ENCODE peak calls at places on chromosomes 6 and 20, in four cellular contexts. O is sigmoid colon, V is suprapubic skin, P is ovary. Y is an unnamed sample.

GRCh38 chr6:158131926-158132325 is 36.1 kb downstream of the SERAC1 start:
- DNase-seq in O (no peak), V (no peak), P (no peak), Y (no peak)

GRCh38 chr20:63135411-63135810 is 80.5 kb downstream of the YTHDF1 start:
- DNase-seq in O (no peak), V (no peak), P (no peak), Y (no peak)

GRCh38 chr20:31764641-31765305 is 25.7 kb downstream of the TPX2 start:
- DNase-seq in P (no peak), O (no peak), V (no peak), Y (no peak)

GRCh38 chr6:165920896-165921671 is 246.6 kb downstream of the TBXT start:
- DNase-seq in V (no peak), O (no peak), P (peak; percentile 2), Y (no peak)

GRCh38 chr20:38855356-38855755 is 49.9 kb downstream of the PPP1R16B start:
- DNase-seq in V (no peak), O (no peak), P (no peak), Y (no peak)

GRCh38 chr20:12287575-12287974 is 369.9 kb downstream of the BTBD3 start:
- DNase-seq in O (no peak), P (no peak), V (no peak), Y (no peak)

GRCh38 chr6:31083742-31084354 is 28.5 kb downstream of the C6orf15 start:
- DNase-seq in O (no peak), V (no peak), P (peak; percentile 29), Y (no peak)

GRCh38 chr6:11189865-11190624 is 42.4 kb downstream of the NEDD9 start:
- DNase-seq in V (no peak), O (no peak), P (no peak), Y (peak; percentile 87)

GRCh38 chr6:109095036-109095820 is at the start of gene CEP57L1:
- DNase-seq in O (peak; percentile 99), V (peak; percentile 97), P (peak; percentile 96), Y (peak; percentile 98)

GRCh38 chr6:145743325-145743724 is 8.0 kb upstream of the EPM2A start:
- DNase-seq in P (no peak), V (no peak), O (no peak), Y (no peak)

GRCh38 chr6:31792741-31793140 is 2.8 kb downstream of the VARS1 start:
- DNase-seq in P (no peak), O (no peak), V (no peak), Y (no peak)

GRCh38 chr6:24926639-24927038 is 9.1 kb downstream of the RIPOR2 start:
- DNase-seq in P (no peak), O (no peak), V (no peak), Y (peak; percentile 0)

GRCh38 chr6:131042664-131043063 is 20.4 kb downstream of the EPB41L2 start:
- DNase-seq in O (no peak), P (no peak), V (no peak), Y (no peak)

GRCh38 chr20:37295001-37295400 is 5.5 kb downstream of the MANBAL start:
- DNase-seq in P (no peak), V (no peak), O (peak; percentile 87), Y (no peak)

GRCh38 chr6:38143191-38144154 is 323.9 kb downstream of the ZFAND3 start:
- DNase-seq in O (no peak), P (no peak), V (no peak), Y (no peak)

GRCh38 chr6:46186583-46186982 is 15.8 kb upstream of the ENPP5 start:
- DNase-seq in O (no peak), V (no peak), P (no peak), Y (no peak)

GRCh38 chr6:90090866-90091265 is 196.6 kb downstream of the GJA10 start:
- DNase-seq in O (no peak), V (no peak), P (no peak), Y (no peak)

GRCh38 chr6:32905078-32905477 is 35.8 kb downstream of the HLA-DMB start:
- DNase-seq in V (no peak), P (no peak), O (no peak), Y (no peak)

GRCh38 chr20:48526936-48527335 is 300.9 kb downstream of the PREX1 start:
- DNase-seq in P (no peak), O (no peak), V (no peak), Y (no peak)

GRCh38 chr6:25061289-25061945 is 125.7 kb upstream of the RIPOR2 start:
- DNase-seq in P (no peak), V (no peak), O (no peak), Y (no peak)

GRCh38 chr6:107744927-107745326 is 79.2 kb downstream of the SCML4 start:
- DNase-seq in O (no peak), P (no peak), V (no peak), Y (peak; percentile 77)

GRCh38 chr20:45328451-45328850 is 19.8 kb downstream of the SDC4 start:
- DNase-seq in V (no peak), P (no peak), O (no peak), Y (no peak)

GRCh38 chr6:31396422-31397152 is 6.8 kb upstream of the MICA start:
- DNase-seq in O (peak; percentile 90), P (peak; percentile 88), V (peak; percentile 88), Y (no peak)

GRCh38 chr6:23547851-23548250 is 578.2 kb upstream of the NRSN1 start:
- DNase-seq in O (no peak), P (no peak), V (no peak), Y (no peak)

GRCh38 chr6:144036064-144036873 is 28.2 kb upstream of the PLAGL1 start:
- DNase-seq in O (no peak), P (no peak), V (no peak), Y (no peak)

GRCh38 chr6:16730720-16731502 is 30.3 kb downstream of the ATXN1 start:
- DNase-seq in P (no peak), V (no peak), O (no peak), Y (no peak)

GRCh38 chr20:709421-709820 is 33.8 kb upstream of the SCRT2 start:
- DNase-seq in O (peak; percentile 62), V (no peak), P (no peak), Y (no peak)

GRCh38 chr6:113862112-113862511 is 5.0 kb downstream of the MARCKS start:
- DNase-seq in P (no peak), V (no peak), O (no peak), Y (no peak)

GRCh38 chr6:91243436-91243835 is 656.6 kb upstream of the MAP3K7 start:
- DNase-seq in P (no peak), O (no peak), V (no peak), Y (no peak)

GRCh38 chr6:39804666-39805065 is 12.5 kb downstream of the DAAM2 start:
- DNase-seq in V (no peak), P (no peak), O (no peak), Y (no peak)

GRCh38 chr6:90468080-90468479 is 118.8 kb downstream of the MAP3K7 start:
- DNase-seq in V (no peak), P (no peak), O (no peak), Y (no peak)

GRCh38 chr20:63537525-63538203 is 488 bp upstream of the PTK6 start:
- DNase-seq in V (peak; percentile 92), O (peak; percentile 90), P (peak; percentile 76), Y (peak; percentile 96)

GRCh38 chr20:57411406-57412283 is 20.4 kb downstream of the RBM38 start:
- DNase-seq in V (no peak), P (no peak), O (no peak), Y (no peak)

GRCh38 chr6:39153766-39154397 is 38.9 kb upstream of the SAYSD1 start:
- DNase-seq in P (no peak), V (no peak), O (no peak), Y (no peak)

GRCh38 chr6:127297502-127298070 is 30.9 kb downstream of the RNF146 start:
- DNase-seq in O (no peak), V (no peak), P (no peak), Y (no peak)
- H3K4me1 ChIP-seq in O (no peaks in the 10 kb centered on the region), V (peaks cover 6% of the 10 kb centered on the region), P (no peaks in the 10 kb centered on the region), Y (peaks cover 31% of the 10 kb centered on the region)

GRCh38 chr6:27616313-27617045 is 143.6 kb upstream of the ZNF184 start:
- DNase-seq in O (no peak), P (no peak), V (no peak), Y (no peak)
- TF ChIP-seq EP300 in O (no peak), P (no peak), V (no peak), Y (no peak)

GRCh38 chr20:3325864-3326263 is 81.6 kb downstream of the DNAAF9 start:
- DNase-seq in P (no peak), V (no peak), O (no peak), Y (peak; percentile 55)

GRCh38 chr20:3328501-3328900 is 79.0 kb downstream of the DNAAF9 start:
- DNase-seq in O (no peak), P (no peak), V (no peak), Y (no peak)

GRCh38 chr20:3330046-3330741 is 77.3 kb downstream of the DNAAF9 start:
- DNase-seq in V (no peak), O (no peak), P (no peak), Y (no peak)

GRCh38 chr20:3323398-3323797 is 84.1 kb downstream of the DNAAF9 start:
- DNase-seq in P (no peak), V (no peak), O (no peak), Y (no peak)

DNA sequence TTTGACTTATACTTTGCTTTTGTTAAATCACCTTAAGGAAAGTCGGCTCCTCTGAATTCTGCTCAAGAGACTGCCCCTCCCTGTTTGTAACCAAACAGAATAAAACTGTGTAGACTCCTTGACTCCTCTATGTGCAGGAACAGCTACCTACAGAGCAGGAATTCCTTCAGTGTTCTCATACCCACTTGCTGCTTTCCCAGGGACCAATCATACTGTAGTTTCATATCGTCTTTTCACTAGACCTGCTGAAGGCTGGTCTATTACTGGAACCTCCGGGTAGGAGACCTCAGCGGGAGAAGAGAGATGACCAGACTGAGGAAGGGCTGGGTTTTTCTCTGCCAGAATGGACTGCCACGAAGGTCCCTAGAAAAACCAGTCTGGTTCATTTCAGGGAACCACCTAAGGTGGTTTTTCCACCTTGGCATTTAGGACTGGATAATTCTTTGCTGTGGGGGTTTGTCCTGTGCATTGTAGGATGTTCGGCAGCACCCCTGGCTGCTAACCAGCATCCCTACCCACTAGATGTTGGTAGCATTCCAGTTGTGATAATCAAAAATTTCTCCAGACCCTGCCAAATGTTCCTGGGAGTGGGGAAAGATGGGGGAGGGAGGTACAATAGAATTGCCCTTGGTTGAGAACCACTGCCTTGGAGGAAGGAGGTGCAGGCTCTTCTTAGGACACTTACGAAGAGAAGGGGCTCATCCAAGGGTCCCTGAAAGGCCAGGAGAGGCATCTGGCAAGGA is 80.5 kb downstream of the DNAAF9 start:
- DNase-seq in O (no peak), V (no peak), P (no peak), Y (peak; percentile 45)
- H3K27ac ChIP-seq in O (no peak overlapping the region), V (no peak overlapping the region), P (no peak overlapping the region), Y (no peak overlapping the region)

GRCh38 chr6:36985963-36986703 is at the start of gene MTCH1:
- DNase-seq in V (peak; percentile 92), O (peak; percentile 97), P (peak; percentile 90), Y (peak; percentile 97)
- H3K4me1 ChIP-seq in V (peaks cover 48% of the 10 kb centered on the region), O (no peaks in the 10 kb centered on the region), P (peaks cover 10% of the 10 kb centered on the region), Y (peaks cover 45% of the 10 kb centered on the region)

GRCh38 chr6:27839303-27840081 is 72.7 kb downstream of the OR2B2 start:
- DNase-seq in O (no peak), P (peak; percentile 67), V (no peak), Y (no peak)

GRCh38 chr6:27834879-27835549 is 77.2 kb downstream of the OR2B2 start:
- DNase-seq in O (no peak), P (no peak), V (no peak), Y (no peak)

GRCh38 chr6:27836080-27836782 is 76.0 kb downstream of the OR2B2 start:
- DNase-seq in P (no peak), O (no peak), V (no peak), Y (no peak)

GRCh38 chr6:27837636-27838512 is 74.3 kb downstream of the OR2B2 start:
- DNase-seq in P (peak; percentile 85), O (peak; percentile 88), V (peak; percentile 86), Y (peak; percentile 93)

GRCh38 chr6:27836783-27837635 is 75.2 kb downstream of the OR2B2 start:
- DNase-seq in O (peak; percentile 72), V (no peak), P (peak; percentile 64), Y (no peak)
- TF ChIP-seq EP300 in O (no peak), V (no peak), P (no peak), Y (no peak)